ENCODE peak calls at places on chromosomes 11 and 22, in four cellular contexts. One of them, this sample, is unnamed.

GRCh38 chr22:47063606-47064005 is 301.2 kb downstream of the TBC1D22A start:
- DNase-seq in glutamatergic neuron: no peak
- DNase-seq in lung: no peak
- DNase-seq in IMR-90: no peak
- DNase-seq in this sample: no peak

GRCh38 chr11:30917859-30918478 is 331.8 kb upstream of the MPPED2 start:
- DNase-seq in glutamatergic neuron: no peak
- DNase-seq in lung: no peak
- DNase-seq in IMR-90: peak; percentile 42
- DNase-seq in this sample: peak; percentile 64

GRCh38 chr11:77174559-77174958 is 46.5 kb downstream of the MYO7A start:
- DNase-seq in glutamatergic neuron: no peak
- DNase-seq in lung: no peak
- DNase-seq in IMR-90: no peak
- DNase-seq in this sample: no peak

GRCh38 chr22:30868663-30869385 is 99.8 kb downstream of the MORC2 start:
- DNase-seq in glutamatergic neuron: peak; percentile 6
- DNase-seq in lung: no peak
- DNase-seq in IMR-90: peak; percentile 75
- DNase-seq in this sample: no peak

GRCh38 chr11:121368504-121368903 is 75.9 kb downstream of the SC5D start:
- DNase-seq in glutamatergic neuron: no peak
- DNase-seq in lung: no peak
- DNase-seq in IMR-90: no peak
- DNase-seq in this sample: no peak

GRCh38 chr11:17738350-17739207 is 4.0 kb downstream of the KCNC1 start:
- DNase-seq in glutamatergic neuron: peak; percentile 75
- DNase-seq in lung: no peak
- DNase-seq in IMR-90: no peak
- DNase-seq in this sample: no peak

GRCh38 chr11:14902650-14903350 is 10.8 kb upstream of the CYP2R1 start:
- DNase-seq in glutamatergic neuron: no peak
- DNase-seq in lung: no peak
- DNase-seq in IMR-90: peak; percentile 71
- DNase-seq in this sample: peak; percentile 68

GRCh38 chr22:36445158-36445668 is 36.2 kb downstream of the TXN2 start:
- DNase-seq in glutamatergic neuron: no peak
- DNase-seq in lung: no peak
- DNase-seq in IMR-90: peak; percentile 97
- DNase-seq in this sample: peak; percentile 90

GRCh38 chr22:27241430-27242110 is 560.0 kb downstream of the MN1 start:
- DNase-seq in glutamatergic neuron: peak; percentile 87
- DNase-seq in lung: no peak
- DNase-seq in IMR-90: no peak
- DNase-seq in this sample: peak; percentile 60

GRCh38 chr11:19027829-19028595 is 32.5 kb downstream of the MRGPRX2 start:
- DNase-seq in glutamatergic neuron: no peak
- DNase-seq in lung: no peak
- DNase-seq in IMR-90: peak; percentile 55
- DNase-seq in this sample: peak; percentile 64

GRCh38 chr11:8066911-8067455 is 14.0 kb upstream of the TUB start:
- DNase-seq in glutamatergic neuron: no peak
- DNase-seq in lung: no peak
- DNase-seq in IMR-90: no peak
- DNase-seq in this sample: peak; percentile 65

GRCh38 chr11:9756461-9756860 is 92.6 kb downstream of the SWAP70 start:
- DNase-seq in glutamatergic neuron: no peak
- DNase-seq in lung: no peak
- DNase-seq in IMR-90: no peak
- DNase-seq in this sample: no peak

GRCh38 chr22:29302681-29303465 is 3.6 kb upstream of the GAS2L1 start:
- DNase-seq in glutamatergic neuron: no peak
- DNase-seq in lung: no peak
- DNase-seq in IMR-90: no peak
- DNase-seq in this sample: no peak

GRCh38 chr11:73070653-73071052 is 71.5 kb downstream of the FCHSD2 start:
- DNase-seq in glutamatergic neuron: no peak
- DNase-seq in lung: no peak
- DNase-seq in IMR-90: no peak
- DNase-seq in this sample: no peak

GRCh38 chr11:66082936-66083698 is 13.0 kb downstream of the PACS1 start:
- DNase-seq in glutamatergic neuron: no peak
- DNase-seq in lung: no peak
- DNase-seq in IMR-90: no peak
- DNase-seq in this sample: peak; percentile 53

GRCh38 chr11:105588001-105588400 is 21.9 kb upstream of the GRIA4 start:
- DNase-seq in glutamatergic neuron: no peak
- DNase-seq in lung: no peak
- DNase-seq in IMR-90: peak; percentile 83
- DNase-seq in this sample: peak; percentile 26

GRCh38 chr11:131254254-131254653 is 116.2 kb upstream of the NTM start:
- DNase-seq in glutamatergic neuron: no peak
- DNase-seq in lung: no peak
- DNase-seq in IMR-90: no peak
- DNase-seq in this sample: no peak

GRCh38 chr11:68354181-68354872 is 41.9 kb downstream of the LRP5 start:
- DNase-seq in glutamatergic neuron: no peak
- DNase-seq in lung: peak; percentile 90
- DNase-seq in IMR-90: peak; percentile 89
- DNase-seq in this sample: peak; percentile 97

GRCh38 chr11:34251640-34251980 is 106.2 kb downstream of the ABTB2 start:
- DNase-seq in glutamatergic neuron: no peak
- DNase-seq in lung: no peak
- DNase-seq in IMR-90: peak; percentile 42
- DNase-seq in this sample: peak; percentile 72

GRCh38 chr11:61164610-61165424 is 3.6 kb upstream of the VPS37C start:
- DNase-seq in glutamatergic neuron: no peak
- DNase-seq in lung: no peak
- DNase-seq in IMR-90: no peak
- DNase-seq in this sample: no peak

GRCh38 chr11:40292636-40293585 is 1166.5 kb downstream of the LRRC4C start:
- DNase-seq in glutamatergic neuron: peak; percentile 33
- DNase-seq in lung: no peak
- DNase-seq in IMR-90: no peak
- DNase-seq in this sample: no peak

GRCh38 chr11:131759140-131759539 is 388.7 kb downstream of the NTM start:
- DNase-seq in glutamatergic neuron: no peak
- DNase-seq in lung: no peak
- DNase-seq in IMR-90: no peak
- DNase-seq in this sample: no peak

GRCh38 chr11:114563077-114563476 is 3.4 kb upstream of the NXPE1 start:
- DNase-seq in glutamatergic neuron: no peak
- DNase-seq in lung: no peak
- DNase-seq in IMR-90: peak; percentile 8
- DNase-seq in this sample: peak; percentile 47

GRCh38 chr11:118928870-118929495 is 3.3 kb upstream of the BCL9L start:
- DNase-seq in glutamatergic neuron: peak; percentile 65
- DNase-seq in lung: no peak
- DNase-seq in IMR-90: peak; percentile 41
- DNase-seq in this sample: peak; percentile 61

GRCh38 chr11:2738551-2739431 is 39.0 kb upstream of the KCNQ1OT1 start:
- DNase-seq in glutamatergic neuron: no peak
- DNase-seq in lung: no peak
- DNase-seq in IMR-90: no peak
- DNase-seq in this sample: no peak

GRCh38 chr22:35070451-35071093 is 4.6 kb downstream of the ISX start:
- DNase-seq in glutamatergic neuron: no peak
- DNase-seq in lung: no peak
- DNase-seq in IMR-90: no peak
- DNase-seq in this sample: no peak

GRCh38 chr11:61922539-61922938 is 5.2 kb upstream of the RAB3IL1 start:
- DNase-seq in glutamatergic neuron: peak; percentile 16
- DNase-seq in lung: no peak
- DNase-seq in IMR-90: peak; percentile 48
- DNase-seq in this sample: peak; percentile 94

GRCh38 chr11:27614092-27614491 is 86.2 kb downstream of the BDNF start:
- DNase-seq in glutamatergic neuron: no peak
- DNase-seq in lung: no peak
- DNase-seq in IMR-90: no peak
- DNase-seq in this sample: no peak
- TF ChIP-seq CTCF in glutamatergic neuron: no peak
- TF ChIP-seq CTCF in lung: no peak
- TF ChIP-seq CTCF in IMR-90: no peak
- TF ChIP-seq CTCF in this sample: no peak

DNA sequence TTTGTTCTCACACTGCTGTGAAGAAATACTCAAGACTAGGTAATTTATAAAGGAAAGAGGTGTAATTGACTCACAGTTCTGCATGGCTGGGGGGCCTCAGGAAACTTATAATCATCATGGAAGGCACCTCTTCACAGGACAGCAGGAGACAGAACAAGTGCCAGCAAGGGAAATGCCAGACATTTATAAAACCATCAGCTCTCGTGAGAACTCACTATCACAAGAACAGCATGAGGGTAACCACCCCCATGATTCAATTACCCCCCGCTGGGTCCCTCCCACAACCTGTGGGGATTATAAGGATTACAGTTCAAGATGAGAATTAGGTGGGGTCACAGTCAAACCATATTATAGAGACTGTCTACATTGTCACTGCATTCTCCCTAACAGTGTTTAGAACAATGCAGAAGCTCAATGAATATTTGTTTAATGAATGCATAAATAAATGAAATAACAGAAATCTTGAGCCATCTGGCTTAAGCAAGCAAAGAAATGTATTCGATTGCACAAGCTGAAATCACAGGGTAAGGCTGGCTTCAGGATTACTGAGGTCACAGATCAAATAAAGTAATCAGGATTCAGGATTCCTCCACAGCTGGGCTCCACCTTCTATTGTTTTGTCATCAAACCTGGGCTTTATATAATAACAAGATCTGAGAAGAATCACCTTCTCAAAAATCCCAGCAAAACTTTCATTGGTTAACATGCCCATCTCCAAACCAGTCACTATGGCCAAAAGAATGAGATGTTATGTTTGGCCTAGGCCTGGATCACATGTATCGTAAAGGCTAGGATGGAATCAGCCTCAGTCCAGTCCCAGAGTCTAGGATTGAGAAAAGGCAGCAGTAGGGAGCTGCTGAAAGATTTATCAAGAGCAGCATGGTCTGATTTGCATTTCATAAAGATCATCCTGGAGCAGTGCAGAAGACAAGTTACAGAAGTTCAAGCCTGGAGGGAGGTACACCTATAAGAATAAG is 137.8 kb upstream of the UBASH3B start:
- DNase-seq in glutamatergic neuron: no peak
- DNase-seq in lung: no peak
- DNase-seq in IMR-90: no peak
- DNase-seq in this sample: peak; percentile 46
- TF ChIP-seq CTCF in glutamatergic neuron: no peak
- TF ChIP-seq CTCF in lung: no peak
- TF ChIP-seq CTCF in IMR-90: no peak
- TF ChIP-seq CTCF in this sample: no peak

GRCh38 chr11:103699216-103699615 is 337.2 kb upstream of the DDI1 start:
- DNase-seq in glutamatergic neuron: no peak
- DNase-seq in lung: no peak
- DNase-seq in IMR-90: no peak
- DNase-seq in this sample: peak; percentile 67
- TF ChIP-seq CTCF in glutamatergic neuron: peak; percentile 13
- TF ChIP-seq CTCF in lung: no peak
- TF ChIP-seq CTCF in IMR-90: peak; percentile 5
- TF ChIP-seq CTCF in this sample: peak; percentile 35

DNA sequence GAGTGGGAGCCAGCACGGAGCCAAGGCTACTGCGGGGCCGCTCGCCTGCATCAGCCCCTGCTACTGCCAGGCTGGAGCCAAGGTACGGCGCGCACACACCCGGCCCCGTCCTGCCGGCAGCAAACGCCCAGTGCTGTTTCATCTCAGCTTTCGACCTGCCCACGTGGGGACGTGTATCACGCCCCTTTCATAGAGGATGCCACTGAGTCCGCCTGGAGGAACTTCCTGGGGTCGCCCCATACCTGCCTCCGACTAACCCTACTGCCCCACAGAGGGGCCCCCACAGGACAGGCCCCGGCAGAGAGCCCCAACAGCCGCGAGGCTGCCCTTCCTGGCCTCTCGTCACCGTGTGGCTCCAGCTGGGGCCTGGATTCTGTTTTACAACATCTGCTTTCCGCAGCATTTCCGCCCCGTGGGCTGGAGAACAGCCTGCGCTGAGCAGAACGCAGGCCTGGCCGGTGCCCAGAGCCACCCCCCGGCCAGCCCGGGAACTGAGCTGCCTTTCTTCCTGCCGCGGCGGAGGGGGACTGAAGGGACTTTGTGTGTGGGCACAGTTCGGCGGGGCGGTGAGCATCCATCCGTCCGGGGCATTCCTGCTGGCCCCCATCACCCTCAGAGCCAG is 22.9 kb upstream of the ARHGAP8 start:
- DNase-seq in glutamatergic neuron: no peak
- DNase-seq in lung: peak; percentile 43
- DNase-seq in IMR-90: peak; percentile 71
- DNase-seq in this sample: peak; percentile 61
- TF ChIP-seq CTCF in glutamatergic neuron: no peak
- TF ChIP-seq CTCF in lung: no peak
- TF ChIP-seq CTCF in IMR-90: peak; percentile 44
- TF ChIP-seq CTCF in this sample: peak; percentile 45

This sample was measured in fibroblast of the aortic adventitia.